ENCODE peak calls at places on chromosomes 12 and 14, in ten cellular contexts. S, G, M, O, N, H, A, D, V and B are unnamed samples.

GRCh38 chr14:105940534-105941225 is 414.3 kb downstream of the TMEM121 start:
- DNase-seq in M (no peak), H (no peak), A (no peak), D (no peak), S (no peak), N (no peak), G (no peak), V (no peak), O (no peak), B (no peak)

GRCh38 chr14:76942288-76942778 is 86.2 kb downstream of the IRF2BPL start:
- DNase-seq in S (no peak), V (no peak), D (no peak), G (no peak), H (no peak), O (no peak), M (no peak), A (no peak), N (no peak), B (no peak)

GRCh38 chr14:64294672-64295413 is 672 bp upstream of the ESR2 start:
- DNase-seq in O (peak; percentile 62), A (peak; percentile 87), H (peak; percentile 97), G (peak; percentile 63), M (peak; percentile 53), D (peak; percentile 66), N (peak; percentile 68), S (no peak), V (peak; percentile 56), B (peak; percentile 62)

GRCh38 chr12:105226219-105226618 is 9.8 kb downstream of the APPL2 start:
- DNase-seq in V (peak; percentile 98), N (no peak), A (peak; percentile 51), H (no peak), S (peak; percentile 86), D (no peak), M (peak; percentile 97), G (peak; percentile 94), O (no peak), B (peak; percentile 93)

GRCh38 chr14:61471297-61471980 is 150.1 kb downstream of the PRKCH start:
- DNase-seq in H (no peak), A (no peak), S (no peak), V (peak; percentile 39), G (no peak), O (no peak), M (no peak), D (no peak), N (no peak), B (peak; percentile 62)

GRCh38 chr14:105137481-105138020 is 31.0 kb downstream of the JAG2 start:
- DNase-seq in O (no peak), S (no peak), M (no peak), N (no peak), G (no peak), V (no peak), H (peak; percentile 46), D (no peak), A (no peak), B (no peak)

GRCh38 chr12:26028953-26029740 is 70.7 kb downstream of the RASSF8 start:
- DNase-seq in N (peak; percentile 63), O (peak; percentile 76), M (peak; percentile 67), H (no peak), A (peak; percentile 29), G (peak; percentile 80), S (no peak), V (peak; percentile 71), D (no peak), B (peak; percentile 80)

GRCh38 chr12:68175566-68176033 is 16.1 kb upstream of the IFNG start:
- DNase-seq in M (no peak), A (no peak), S (no peak), D (peak; percentile 26), H (no peak), V (no peak), G (no peak), O (no peak), N (no peak), B (no peak)

GRCh38 chr14:32779845-32780244 is 158.8 kb upstream of the NPAS3 start:
- DNase-seq in A (no peak), H (no peak), S (no peak), M (no peak), V (peak; percentile 35), O (no peak), D (no peak), G (no peak), N (no peak), B (peak; percentile 72)

GRCh38 chr14:103109789-103110415 is 13.4 kb upstream of the TNFAIP2 start:
- DNase-seq in M (peak; percentile 90), H (peak; percentile 66), N (peak; percentile 91), G (peak; percentile 81), A (peak; percentile 36), D (no peak), O (no peak), V (peak; percentile 81), S (no peak), B (peak; percentile 71)

GRCh38 chr12:47949441-47950341 is 13.7 kb upstream of the TMEM106C start:
- DNase-seq in H (peak; percentile 87), N (peak; percentile 88), O (peak; percentile 75), A (peak; percentile 78), S (peak; percentile 37), G (peak; percentile 77), M (peak; percentile 72), D (no peak), V (peak; percentile 77), B (peak; percentile 84)

GRCh38 chr12:52380271-52380694 is 5.2 kb downstream of the KRT84 start:
- DNase-seq in A (peak; percentile 52), N (peak; percentile 66), O (peak; percentile 39), H (peak; percentile 67), V (peak; percentile 29), D (no peak), M (no peak), S (no peak), G (peak; percentile 8), B (peak; percentile 50)
- TF ChIP-seq CTCF in A (peak; percentile 37), N (peak; percentile 53), O (peak; percentile 86), H (peak; percentile 77), V (peak; percentile 48), D (no peak), M (peak; percentile 40), S (peak; percentile 67), G (peak; percentile 48), B (peak; percentile 72)

GRCh38 chr12:93300611-93301021 is 77.1 kb upstream of the NUDT4 start:
- DNase-seq in H (no peak), N (no peak), D (no peak), S (no peak), M (no peak), A (no peak), O (no peak), V (no peak), G (no peak), B (no peak)

GRCh38 chr12:93297536-93297935 is 80.2 kb upstream of the NUDT4 start:
- DNase-seq in V (no peak), N (no peak), O (no peak), M (no peak), D (no peak), S (no peak), G (no peak), H (no peak), A (no peak), B (no peak)

GRCh38 chr12:93302331-93303229 is 75.1 kb upstream of the NUDT4 start:
- DNase-seq in V (peak; percentile 83), G (peak; percentile 81), N (no peak), H (no peak), A (no peak), O (no peak), D (no peak), S (no peak), M (peak; percentile 97), B (peak; percentile 85)

GRCh38 chr12:93299262-93299846 is 78.4 kb upstream of the NUDT4 start:
- DNase-seq in S (no peak), D (no peak), V (no peak), H (no peak), O (no peak), G (no peak), A (no peak), N (no peak), M (no peak), B (no peak)

DNA sequence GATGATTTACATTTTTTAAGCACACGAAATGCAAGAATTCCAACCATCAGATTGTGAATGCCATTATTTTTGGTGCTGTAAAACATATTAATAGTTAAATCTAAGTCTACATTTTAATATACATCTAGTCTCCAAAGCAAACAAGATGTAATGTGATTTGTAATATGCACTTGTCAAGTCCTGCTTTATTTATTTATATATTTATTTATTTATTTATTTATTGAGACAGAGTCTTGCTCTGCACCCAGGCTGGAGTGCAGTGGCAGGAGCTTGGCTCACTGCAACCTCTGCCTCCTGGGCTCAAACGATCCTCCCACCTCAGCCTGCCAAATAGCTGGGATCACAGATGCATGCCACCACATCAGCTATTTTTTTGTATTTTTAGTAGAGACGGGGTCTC is 76.6 kb upstream of the NUDT4 start:
- DNase-seq in H (no peak), S (no peak), O (no peak), N (no peak), M (no peak), G (no peak), A (no peak), V (no peak), D (no peak), B (no peak)
- H3K4me3 ChIP-seq in H (no peak overlapping the region), S (no peak overlapping the region), O (no peak overlapping the region), N (no peak overlapping the region), M (no peak overlapping the region), G (no peak overlapping the region), A (no peak overlapping the region), V (no peak overlapping the region), D (no peak overlapping the region), B (no peak overlapping the region)

GRCh38 chr12:57031789-57032188 is 15.5 kb upstream of the TAC3 start:
- DNase-seq in H (no peak), V (no peak), D (no peak), S (no peak), O (no peak), G (no peak), M (no peak), A (no peak), N (no peak), B (no peak)

GRCh38 chr12:57033428-57033827 is 16.5 kb downstream of the MYO1A start:
- DNase-seq in V (no peak), D (no peak), S (no peak), N (no peak), M (no peak), O (no peak), H (no peak), G (no peak), A (no peak), B (no peak)

GRCh38 chr12:57027011-57027804 is 10.9 kb upstream of the TAC3 start:
- DNase-seq in N (no peak), M (no peak), A (no peak), G (no peak), V (no peak), O (no peak), H (no peak), S (no peak), D (no peak), B (no peak)

GRCh38 chr12:57027805-57028153 is 11.4 kb upstream of the TAC3 start:
- DNase-seq in S (no peak), N (no peak), V (no peak), O (no peak), A (no peak), H (no peak), G (no peak), D (no peak), M (no peak), B (no peak)

GRCh38 chr12:57031228-57031670 is 14.9 kb upstream of the TAC3 start:
- DNase-seq in M (no peak), G (no peak), A (no peak), H (no peak), O (peak; percentile 61), D (no peak), S (no peak), V (no peak), N (peak; percentile 35), B (no peak)
- TF ChIP-seq CTCF in M (no peak), G (no peak), A (no peak), H (peak; percentile 12), O (no peak), D (no peak), S (no peak), V (no peak), N (no peak), B (no peak)

GRCh38 chr12:124740691-124741137 is 123.0 kb downstream of the SCARB1 start:
- DNase-seq in G (no peak), V (peak; percentile 49), M (peak; percentile 66), N (peak; percentile 55), O (no peak), A (peak; percentile 38), S (no peak), H (no peak), D (no peak), B (peak; percentile 44)
- H3K4me3 ChIP-seq in G (no peak overlapping the region), V (no peak overlapping the region), M (no peak overlapping the region), N (no peak overlapping the region), O (no peak overlapping the region), A (no peak overlapping the region), S (no peak overlapping the region), H (no peak overlapping the region), D (no peak overlapping the region), B (no peak overlapping the region)